ENCODE peak calls at places on chromosome 14, in four cellular contexts. One of them, this sample, is unnamed.

GRCh38 chr14:58133739-58134138 is 18.3 kb downstream of the ARMH4 start:
- DNase-seq in CD8-positive, alpha-beta memory T cell: no peak
- DNase-seq in mucosa of descending colon: no peak
- DNase-seq in right atrium auricular region: no peak
- DNase-seq in this sample: no peak

GRCh38 chr14:106044949-106045596 is 518.7 kb downstream of the TMEM121 start:
- DNase-seq in CD8-positive, alpha-beta memory T cell: peak; percentile 73
- DNase-seq in mucosa of descending colon: peak; percentile 62
- DNase-seq in right atrium auricular region: no peak
- DNase-seq in this sample: peak; percentile 84

GRCh38 chr14:90905531-90905930 is 89.3 kb upstream of the TTC7B start:
- DNase-seq in CD8-positive, alpha-beta memory T cell: no peak
- DNase-seq in mucosa of descending colon: no peak
- DNase-seq in right atrium auricular region: no peak
- DNase-seq in this sample: no peak

GRCh38 chr14:69036757-69037506 is 57.8 kb upstream of the ACTN1 start:
- DNase-seq in CD8-positive, alpha-beta memory T cell: no peak
- DNase-seq in mucosa of descending colon: no peak
- DNase-seq in right atrium auricular region: no peak
- DNase-seq in this sample: no peak

GRCh38 chr14:90301580-90302181 is 30.1 kb downstream of the NRDE2 start:
- DNase-seq in CD8-positive, alpha-beta memory T cell: no peak
- DNase-seq in mucosa of descending colon: no peak
- DNase-seq in right atrium auricular region: no peak
- DNase-seq in this sample: peak; percentile 11

GRCh38 chr14:75334191-75335051 is 55.8 kb downstream of the FOS start:
- DNase-seq in CD8-positive, alpha-beta memory T cell: peak; percentile 27
- DNase-seq in mucosa of descending colon: peak; percentile 59
- DNase-seq in right atrium auricular region: peak; percentile 69
- DNase-seq in this sample: peak; percentile 78

GRCh38 chr14:42665083-42665482 is 1058.4 kb downstream of the LRFN5 start:
- DNase-seq in CD8-positive, alpha-beta memory T cell: no peak
- DNase-seq in mucosa of descending colon: no peak
- DNase-seq in right atrium auricular region: no peak
- DNase-seq in this sample: no peak

GRCh38 chr14:46344327-46344937 is 307.1 kb downstream of the RPL10L start:
- DNase-seq in CD8-positive, alpha-beta memory T cell: no peak
- DNase-seq in mucosa of descending colon: no peak
- DNase-seq in right atrium auricular region: no peak
- DNase-seq in this sample: no peak

GRCh38 chr14:105866841-105867321 is 340.5 kb downstream of the TMEM121 start:
- DNase-seq in CD8-positive, alpha-beta memory T cell: peak; percentile 0
- DNase-seq in mucosa of descending colon: no peak
- DNase-seq in right atrium auricular region: no peak
- DNase-seq in this sample: no peak

GRCh38 chr14:24388474-24389179 is 10.2 kb upstream of the NYNRIN start:
- DNase-seq in CD8-positive, alpha-beta memory T cell: no peak
- DNase-seq in mucosa of descending colon: no peak
- DNase-seq in right atrium auricular region: no peak
- DNase-seq in this sample: no peak

GRCh38 chr14:93331375-93332031 is 1.3 kb downstream of the BTBD7 start:
- DNase-seq in CD8-positive, alpha-beta memory T cell: no peak
- DNase-seq in mucosa of descending colon: peak; percentile 64
- DNase-seq in right atrium auricular region: peak; percentile 64
- DNase-seq in this sample: no peak

GRCh38 chr14:73773441-73774243 is 59.5 kb upstream of the PNMA1 start:
- DNase-seq in CD8-positive, alpha-beta memory T cell: no peak
- DNase-seq in mucosa of descending colon: no peak
- DNase-seq in right atrium auricular region: no peak
- DNase-seq in this sample: no peak
- H3K4me1 ChIP-seq in CD8-positive, alpha-beta memory T cell: peaks cover 74% of the 10 kb centered on the region
- H3K4me1 ChIP-seq in mucosa of descending colon: peaks cover 58% of the 10 kb centered on the region
- H3K4me1 ChIP-seq in right atrium auricular region: no peaks in the 10 kb centered on the region
- H3K4me1 ChIP-seq in this sample: peaks cover 65% of the 10 kb centered on the region

DNA sequence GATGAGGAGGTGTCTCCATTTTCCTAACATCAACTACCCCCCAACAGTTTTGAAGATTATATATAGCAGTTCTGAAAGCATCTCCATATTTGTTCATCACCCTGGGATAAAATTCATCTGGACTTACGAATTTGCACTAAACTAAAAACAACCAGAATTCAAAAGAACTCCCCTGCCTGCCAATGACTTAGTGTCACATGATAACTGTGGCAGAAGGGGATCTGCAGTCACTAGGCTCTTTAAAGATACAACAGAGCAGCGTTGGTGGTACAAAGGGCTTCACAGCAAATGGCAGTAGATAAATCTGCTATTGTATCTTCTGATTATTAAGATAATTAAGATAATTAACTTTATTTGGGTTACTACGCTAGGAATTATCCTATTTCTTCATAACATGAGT is 30.1 kb downstream of the GPR135 start:
- DNase-seq in CD8-positive, alpha-beta memory T cell: no peak
- DNase-seq in mucosa of descending colon: no peak
- DNase-seq in right atrium auricular region: no peak
- DNase-seq in this sample: no peak
- H3K4me1 ChIP-seq in CD8-positive, alpha-beta memory T cell: no peaks in the 10 kb centered on the region
- H3K4me1 ChIP-seq in mucosa of descending colon: no peaks in the 10 kb centered on the region
- H3K4me1 ChIP-seq in right atrium auricular region: no peaks in the 10 kb centered on the region
- H3K4me1 ChIP-seq in this sample: no peaks in the 10 kb centered on the region

GRCh38 chr14:104792101-104792884 is 3.3 kb downstream of the AKT1 start:
- DNase-seq in CD8-positive, alpha-beta memory T cell: no peak
- DNase-seq in mucosa of descending colon: no peak
- DNase-seq in right atrium auricular region: no peak
- DNase-seq in this sample: no peak
- H3K4me1 ChIP-seq in CD8-positive, alpha-beta memory T cell: peaks cover 32% of the 10 kb centered on the region
- H3K4me1 ChIP-seq in mucosa of descending colon: peaks cover 29% of the 10 kb centered on the region
- H3K4me1 ChIP-seq in right atrium auricular region: no peaks in the 10 kb centered on the region
- H3K4me1 ChIP-seq in this sample: peaks cover 49% of the 10 kb centered on the region

GRCh38 chr14:31429791-31430190 is 9.4 kb upstream of the HEATR5A start:
- DNase-seq in CD8-positive, alpha-beta memory T cell: no peak
- DNase-seq in mucosa of descending colon: no peak
- DNase-seq in right atrium auricular region: no peak
- DNase-seq in this sample: no peak

GRCh38 chr14:31421200-31421599 is 850 bp upstream of the HEATR5A start:
- DNase-seq in CD8-positive, alpha-beta memory T cell: no peak
- DNase-seq in mucosa of descending colon: no peak
- DNase-seq in right atrium auricular region: no peak
- DNase-seq in this sample: no peak

GRCh38 chr14:31425905-31426304 is 5.6 kb upstream of the HEATR5A start:
- DNase-seq in CD8-positive, alpha-beta memory T cell: no peak
- DNase-seq in mucosa of descending colon: no peak
- DNase-seq in right atrium auricular region: no peak
- DNase-seq in this sample: no peak

GRCh38 chr14:31428011-31428410 is 7.7 kb upstream of the HEATR5A start:
- DNase-seq in CD8-positive, alpha-beta memory T cell: no peak
- DNase-seq in mucosa of descending colon: no peak
- DNase-seq in right atrium auricular region: no peak
- DNase-seq in this sample: no peak

GRCh38 chr14:31426663-31427062 is 6.3 kb upstream of the HEATR5A start:
- DNase-seq in CD8-positive, alpha-beta memory T cell: no peak
- DNase-seq in mucosa of descending colon: no peak
- DNase-seq in right atrium auricular region: no peak
- DNase-seq in this sample: no peak
- H3K4me1 ChIP-seq in CD8-positive, alpha-beta memory T cell: no peaks in the 10 kb centered on the region
- H3K4me1 ChIP-seq in mucosa of descending colon: no peaks in the 10 kb centered on the region
- H3K4me1 ChIP-seq in right atrium auricular region: no peaks in the 10 kb centered on the region
- H3K4me1 ChIP-seq in this sample: no peaks in the 10 kb centered on the region

GRCh38 chr14:73743431-73743931 is 29.3 kb upstream of the PNMA1 start:
- DNase-seq in CD8-positive, alpha-beta memory T cell: peak; percentile 40
- DNase-seq in mucosa of descending colon: peak; percentile 86
- DNase-seq in right atrium auricular region: no peak
- DNase-seq in this sample: peak; percentile 49
- H3K4me1 ChIP-seq in CD8-positive, alpha-beta memory T cell: peaks cover 86% of the 10 kb centered on the region
- H3K4me1 ChIP-seq in mucosa of descending colon: peaks cover 89% of the 10 kb centered on the region
- H3K4me1 ChIP-seq in right atrium auricular region: no peaks in the 10 kb centered on the region
- H3K4me1 ChIP-seq in this sample: peaks cover 85% of the 10 kb centered on the region

This sample was measured in CD4-positive, CD25-positive, alpha-beta regulatory T cell.